ENCODE peak calls at places on chromosomes 11 and 22, in ten cellular contexts. H is substantia nigra; F is NCI-H69; Y is T-helper 17 cell; G is CD8-positive, alpha-beta memory T cell; A is activated T-helper 1 cell treated with anti-CD3 and anti-CD28 coated beads, Interleukin-12 subunit alpha, Interleukin-12 subunit beta, Interleukin-2, Interleukin-4 antibody, amounts not matched to agents 30 ng/mL and 10 ng/mL and 1 ng/mL, durations not matched to agents 14 hours and 24 hours and 36 hours; T is astrocyte of the hippocampus; J is tibial artery; L is SW 1271; P is EH. I is an unnamed sample.

GRCh38 chr11:30984827-30985226 is 384.7 kb downstream of the DCDC1 start:
- DNase-seq in H (no peak), F (peak; percentile 40), Y (no peak), G (no peak), A (no peak), T (peak; percentile 38), J (no peak), L (no peak), P (peak; percentile 1), I (no peak)

GRCh38 chr11:70268526-70268925 is 2.0 kb upstream of the PPFIA1 start:
- DNase-seq in H (no peak), F (no peak), Y (no peak), G (no peak), A (no peak), T (no peak), J (no peak), L (no peak), P (no peak), I (no peak)

GRCh38 chr22:50061824-50062355 is 3.8 kb upstream of the TTLL8 start:
- DNase-seq in H (no peak), F (no peak), Y (no peak), G (no peak), A (no peak), T (no peak), J (no peak), L (no peak), P (no peak), I (no peak)

GRCh38 chr11:61980783-61981541 is 13.5 kb upstream of the FTH1 start:
- DNase-seq in H (no peak), F (no peak), Y (no peak), G (no peak), A (no peak), T (no peak), J (peak; percentile 58), L (no peak), P (peak; percentile 64), I (no peak)

GRCh38 chr11:85643255-85643654 is 4.5 kb upstream of the TMEM126A start:
- DNase-seq in H (no peak), F (peak; percentile 28), Y (no peak), G (no peak), A (no peak), T (peak; percentile 62), J (no peak), L (no peak), P (no peak), I (no peak)

GRCh38 chr11:78526497-78527146 is 48.0 kb downstream of the NARS2 start:
- DNase-seq in H (no peak), F (no peak), Y (no peak), G (no peak), A (no peak), T (no peak), J (no peak), L (no peak), P (no peak), I (no peak)

GRCh38 chr11:43278302-43278956 is 33.4 kb upstream of the API5 start:
- DNase-seq in H (no peak), F (peak; percentile 84), Y (no peak), G (no peak), A (no peak), T (peak; percentile 53), J (no peak), L (peak; percentile 42), P (peak; percentile 46), I (no peak)

GRCh38 chr11:122559734-122560382 is 95.7 kb upstream of the UBASH3B start:
- DNase-seq in H (no peak), F (peak; percentile 11), Y (no peak), G (no peak), A (no peak), T (no peak), J (no peak), L (peak; percentile 14), P (peak; percentile 8), I (no peak)

GRCh38 chr11:114172871-114173444 is 113.4 kb downstream of the ZBTB16 start:
- DNase-seq in H (no peak), F (peak; percentile 88), Y (no peak), G (peak; percentile 65), A (no peak), T (no peak), J (peak; percentile 71), L (no peak), P (no peak), I (peak; percentile 68)

GRCh38 chr11:68890490-68891231 is 13.0 kb downstream of the MRPL21 start:
- DNase-seq in H (peak; percentile 31), F (peak; percentile 28), Y (no peak), G (no peak), A (no peak), T (peak; percentile 98), J (peak; percentile 97), L (no peak), P (peak; percentile 99), I (no peak)

GRCh38 chr11:134678744-134679143 is 266.7 kb upstream of the B3GAT1 start:
- DNase-seq in H (no peak), F (no peak), Y (no peak), G (no peak), A (no peak), T (no peak), J (no peak), L (no peak), P (no peak), I (no peak)

GRCh38 chr11:107140988-107141387 is 122.7 kb upstream of the GUCY1A2 start:
- DNase-seq in H (no peak), F (no peak), Y (no peak), G (no peak), A (no peak), T (no peak), J (no peak), L (no peak), P (no peak), I (no peak)

GRCh38 chr22:45497268-45497667 is 5.4 kb upstream of the FBLN1 start:
- DNase-seq in H (no peak), F (no peak), Y (no peak), G (no peak), A (no peak), T (no peak), J (no peak), L (no peak), P (no peak), I (no peak)

GRCh38 chr11:76903325-76903724 is 42.6 kb downstream of the ACER3 start:
- DNase-seq in H (no peak), F (no peak), Y (no peak), G (no peak), A (no peak), T (no peak), J (no peak), L (no peak), P (no peak), I (no peak)

GRCh38 chr22:32850157-32850556 is 48.7 kb downstream of the TIMP3 start:
- DNase-seq in H (no peak), F (no peak), Y (no peak), G (no peak), A (no peak), T (no peak), J (no peak), L (no peak), P (no peak), I (no peak)

GRCh38 chr11:11798586-11799438 is 43.0 kb upstream of the USP47 start:
- DNase-seq in H (peak; percentile 44), F (peak; percentile 83), Y (peak; percentile 62), G (peak; percentile 67), A (peak; percentile 30), T (peak; percentile 88), J (peak; percentile 87), L (peak; percentile 71), P (peak; percentile 77), I (peak; percentile 56)

GRCh38 chr11:82864268-82864667 is 36.0 kb downstream of the PRCP start:
- DNase-seq in H (peak; percentile 73), F (peak; percentile 69), Y (no peak), G (peak; percentile 13), A (no peak), T (peak; percentile 69), J (peak; percentile 82), L (peak; percentile 67), P (peak; percentile 65), I (peak; percentile 48)

GRCh38 chr11:88535266-88535665 is 197.7 kb upstream of the CTSC start:
- DNase-seq in H (no peak), F (no peak), Y (no peak), G (no peak), A (no peak), T (peak; percentile 40), J (no peak), L (no peak), P (peak; percentile 28), I (no peak)

GRCh38 chr11:102664001-102664752 is 39.0 kb upstream of the MMP20 start:
- DNase-seq in H (no peak), F (peak; percentile 27), Y (no peak), G (peak; percentile 2), A (no peak), T (no peak), J (no peak), L (no peak), P (peak; percentile 13), I (no peak)

GRCh38 chr22:49718396-49718795 is 109.3 kb downstream of the BRD1 start:
- DNase-seq in H (no peak), F (no peak), Y (no peak), G (no peak), A (no peak), T (no peak), J (no peak), L (no peak), P (no peak), I (no peak)

GRCh38 chr22:17475318-17476212 is 87.7 kb upstream of the SLC25A18 start:
- DNase-seq in H (no peak), F (no peak), Y (no peak), G (no peak), A (no peak), T (no peak), J (no peak), L (no peak), P (no peak), I (no peak)

GRCh38 chr22:27788889-27789288 is 12.7 kb downstream of the MN1 start:
- DNase-seq in H (no peak), F (no peak), Y (no peak), G (no peak), A (no peak), T (peak; percentile 75), J (no peak), L (no peak), P (no peak), I (no peak)

GRCh38 chr11:1172729-1173117 is 15.0 kb downstream of the MUC5AC start:
- DNase-seq in H (no peak), F (no peak), Y (no peak), G (no peak), A (no peak), T (no peak), J (no peak), L (no peak), P (no peak), I (no peak)

GRCh38 chr11:108511851-108512474 is 13.8 kb upstream of the POGLUT3 start:
- DNase-seq in H (no peak), F (no peak), Y (no peak), G (no peak), A (no peak), T (peak; percentile 81), J (no peak), L (no peak), P (peak; percentile 89), I (no peak)

GRCh38 chr22:38205261-38206128 is 3.7 kb downstream of the MAFF start:
- DNase-seq in H (peak; percentile 22), F (no peak), Y (no peak), G (no peak), A (no peak), T (peak; percentile 87), J (peak; percentile 97), L (no peak), P (peak; percentile 93), I (no peak)

GRCh38 chr22:41963453-41964105 is 5.7 kb upstream of the SEPTIN3 start:
- DNase-seq in H (peak; percentile 63), F (no peak), Y (no peak), G (no peak), A (no peak), T (peak; percentile 91), J (no peak), L (no peak), P (no peak), I (no peak)